ENCODE peak calls at places on chromosome 3, in four cellular contexts. One of them, this sample, is unnamed.

GRCh38 chr3:160006282-160007163 is 17.9 kb downstream of the IL12A start:
- DNase-seq in psoas muscle: no peak
- DNase-seq in heart right ventricle: peak
- DNase-seq in osteocyte: no peak
- DNase-seq in this sample: peak

GRCh38 chr3:191047930-191048329 is 151.1 kb upstream of the OSTN start:
- DNase-seq in psoas muscle: no peak
- DNase-seq in osteocyte: no peak
- DNase-seq in heart right ventricle: no peak
- DNase-seq in this sample: peak

GRCh38 chr3:21170964-21171363 is 580.0 kb downstream of the ZNF385D start:
- DNase-seq in osteocyte: no peak
- DNase-seq in heart right ventricle: no peak
- DNase-seq in psoas muscle: no peak
- DNase-seq in this sample: peak

GRCh38 chr3:40582401-40583027 is 57.8 kb downstream of the ZNF621 start:
- DNase-seq in osteocyte: no peak
- DNase-seq in heart right ventricle: no peak
- DNase-seq in psoas muscle: no peak
- DNase-seq in this sample: no peak

GRCh38 chr3:124832782-124833709 is 54.1 kb downstream of the ITGB5 start:
- DNase-seq in psoas muscle: no peak
- DNase-seq in heart right ventricle: no peak
- DNase-seq in osteocyte: no peak
- DNase-seq in this sample: peak

GRCh38 chr3:67655364-67656121 is 1.1 kb upstream of the SUCLG2 start:
- DNase-seq in heart right ventricle: no peak
- DNase-seq in psoas muscle: no peak
- DNase-seq in osteocyte: no peak
- DNase-seq in this sample: no peak

GRCh38 chr3:39809181-39809994 is at the start of gene MYRIP:
- DNase-seq in heart right ventricle: peak
- DNase-seq in psoas muscle: peak
- DNase-seq in osteocyte: no peak
- DNase-seq in this sample: no peak

GRCh38 chr3:132695006-132695405 is 27.2 kb downstream of the NPHP3 start:
- DNase-seq in osteocyte: no peak
- DNase-seq in psoas muscle: no peak
- DNase-seq in heart right ventricle: no peak
- DNase-seq in this sample: no peak

GRCh38 chr3:43872901-43873300 is 182.2 kb downstream of the ABHD5 start:
- DNase-seq in osteocyte: peak
- DNase-seq in heart right ventricle: no peak
- DNase-seq in psoas muscle: no peak
- DNase-seq in this sample: peak

GRCh38 chr3:156456771-156457224 is 98.1 kb downstream of the SSR3 start:
- DNase-seq in osteocyte: no peak
- DNase-seq in psoas muscle: no peak
- DNase-seq in heart right ventricle: no peak
- DNase-seq in this sample: no peak

GRCh38 chr3:104214937-104215336 is 1151.8 kb upstream of the ALCAM start:
- DNase-seq in psoas muscle: no peak
- DNase-seq in heart right ventricle: no peak
- DNase-seq in osteocyte: no peak
- DNase-seq in this sample: no peak

GRCh38 chr3:64143399-64144130 is 81.7 kb downstream of the PRICKLE2 start:
- DNase-seq in heart right ventricle: no peak
- DNase-seq in osteocyte: no peak
- DNase-seq in psoas muscle: no peak
- DNase-seq in this sample: peak

GRCh38 chr3:16329792-16330061 is 64.7 kb downstream of the OXNAD1 start:
- DNase-seq in osteocyte: peak
- DNase-seq in heart right ventricle: no peak
- DNase-seq in psoas muscle: no peak
- DNase-seq in this sample: no peak

GRCh38 chr3:179589143-179589542 is 15.3 kb downstream of the MRPL47 start:
- DNase-seq in osteocyte: no peak
- DNase-seq in psoas muscle: no peak
- DNase-seq in heart right ventricle: no peak
- DNase-seq in this sample: peak

GRCh38 chr3:50204804-50205718 is at the start of gene SLC38A3:
- DNase-seq in psoas muscle: no peak
- DNase-seq in heart right ventricle: no peak
- DNase-seq in osteocyte: no peak
- DNase-seq in this sample: no peak

GRCh38 chr3:141776376-141776775 is 13.2 kb downstream of the GRK7 start:
- DNase-seq in psoas muscle: no peak
- DNase-seq in osteocyte: no peak
- DNase-seq in heart right ventricle: no peak
- DNase-seq in this sample: no peak

GRCh38 chr3:25471081-25471768 is 43.2 kb downstream of the RARB start:
- DNase-seq in osteocyte: no peak
- DNase-seq in heart right ventricle: peak
- DNase-seq in psoas muscle: no peak
- DNase-seq in this sample: no peak

GRCh38 chr3:24145981-24146822 is 201.1 kb downstream of the NR1D2 start:
- DNase-seq in osteocyte: no peak
- DNase-seq in heart right ventricle: no peak
- DNase-seq in psoas muscle: no peak
- DNase-seq in this sample: peak

GRCh38 chr3:24154003-24154695 is 209.1 kb downstream of the NR1D2 start:
- DNase-seq in heart right ventricle: no peak
- DNase-seq in psoas muscle: no peak
- DNase-seq in osteocyte: no peak
- DNase-seq in this sample: no peak

GRCh38 chr3:24151595-24151994 is 206.5 kb downstream of the NR1D2 start:
- DNase-seq in psoas muscle: no peak
- DNase-seq in heart right ventricle: no peak
- DNase-seq in osteocyte: no peak
- DNase-seq in this sample: no peak

GRCh38 chr3:24145481-24145880 is 200.4 kb downstream of the NR1D2 start:
- DNase-seq in psoas muscle: no peak
- DNase-seq in osteocyte: no peak
- DNase-seq in heart right ventricle: no peak
- DNase-seq in this sample: peak

GRCh38 chr3:24149032-24149431 is 203.9 kb downstream of the NR1D2 start:
- DNase-seq in heart right ventricle: no peak
- DNase-seq in osteocyte: no peak
- DNase-seq in psoas muscle: no peak
- DNase-seq in this sample: no peak
- TF ChIP-seq CTCF in heart right ventricle: no peak
- TF ChIP-seq CTCF in osteocyte: peak
- TF ChIP-seq CTCF in psoas muscle: no peak
- TF ChIP-seq CTCF in this sample: peak

DNA sequence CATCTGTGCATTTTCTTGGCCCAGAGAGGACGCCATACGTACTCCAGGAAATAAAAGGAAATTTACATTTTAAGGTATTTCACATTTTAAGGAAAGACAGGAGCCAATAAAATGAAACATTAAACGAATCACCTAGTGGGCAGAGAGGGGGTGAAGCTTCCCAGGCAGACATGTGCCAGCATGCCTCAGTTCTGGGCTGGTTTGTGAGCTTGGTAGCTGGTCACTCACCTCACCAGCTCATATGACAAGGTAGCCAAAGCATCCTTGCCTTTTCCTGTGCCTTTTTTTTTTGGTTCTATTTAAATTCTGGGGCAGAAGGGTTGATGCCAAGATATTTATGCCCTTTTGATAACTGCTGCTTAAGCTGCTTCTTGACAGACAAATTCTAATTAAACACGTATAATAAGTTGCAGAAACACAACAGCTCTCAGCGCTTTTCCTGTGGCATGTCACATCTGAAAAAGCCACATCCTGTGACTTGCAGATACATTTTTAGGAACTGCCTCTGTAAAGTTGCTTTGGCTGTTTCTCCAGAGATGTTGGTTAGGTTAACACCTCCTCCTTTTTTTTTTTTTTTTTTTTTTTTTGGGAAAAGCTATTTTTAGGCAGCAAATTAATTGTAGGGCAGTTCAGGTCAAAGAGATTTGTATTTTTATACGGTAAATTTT is 218.6 kb downstream of the PDCD6IP start:
- DNase-seq in psoas muscle: no peak
- DNase-seq in osteocyte: no peak
- DNase-seq in heart right ventricle: no peak
- DNase-seq in this sample: no peak
- TF ChIP-seq CTCF in psoas muscle: no peak
- TF ChIP-seq CTCF in osteocyte: no peak
- TF ChIP-seq CTCF in heart right ventricle: no peak
- TF ChIP-seq CTCF in this sample: no peak

DNA sequence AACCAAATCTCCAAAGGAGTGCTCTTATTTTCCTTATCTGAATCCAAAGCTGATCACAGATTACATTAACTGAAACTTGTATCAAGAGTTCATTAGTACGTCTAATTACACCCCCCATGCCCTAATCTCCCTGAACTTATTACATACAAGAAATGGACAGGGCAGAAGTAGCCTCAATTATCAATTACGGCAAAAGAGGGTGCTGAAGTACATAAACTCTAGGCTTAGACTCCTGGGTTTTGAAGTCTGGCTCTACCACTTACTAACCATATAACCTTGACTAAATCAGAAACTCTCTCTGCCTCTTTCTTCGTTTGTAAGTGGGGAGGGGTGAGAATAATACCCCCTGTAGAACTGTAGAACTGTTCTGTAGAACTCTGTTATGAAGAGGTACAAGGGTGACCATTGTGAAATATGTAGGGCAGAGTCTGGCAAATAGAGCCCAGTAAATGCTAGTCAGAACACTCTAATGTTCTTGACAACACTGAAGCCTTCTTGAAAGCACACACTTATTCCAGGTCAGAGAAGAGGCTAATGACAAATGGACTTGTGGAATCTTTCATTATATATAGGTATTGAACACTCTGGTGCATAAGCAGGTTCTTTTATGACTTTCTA is 19.6 kb upstream of the OR5K4 start:
- DNase-seq in psoas muscle: no peak
- DNase-seq in heart right ventricle: no peak
- DNase-seq in osteocyte: no peak
- DNase-seq in this sample: peak
- TF ChIP-seq CTCF in psoas muscle: no peak
- TF ChIP-seq CTCF in heart right ventricle: no peak
- TF ChIP-seq CTCF in osteocyte: no peak
- TF ChIP-seq CTCF in this sample: peak

GRCh38 chr3:164393171-164393570 is 685.1 kb downstream of the SI start:
- DNase-seq in osteocyte: no peak
- DNase-seq in psoas muscle: no peak
- DNase-seq in heart right ventricle: no peak
- DNase-seq in this sample: no peak

GRCh38 chr3:164387236-164387635 is 691.1 kb downstream of the SI start:
- DNase-seq in heart right ventricle: no peak
- DNase-seq in osteocyte: no peak
- DNase-seq in psoas muscle: no peak
- DNase-seq in this sample: no peak

GRCh38 chr3:164390046-164390445 is 688.2 kb downstream of the SI start:
- DNase-seq in psoas muscle: no peak
- DNase-seq in osteocyte: no peak
- DNase-seq in heart right ventricle: no peak
- DNase-seq in this sample: no peak
- TF ChIP-seq CTCF in psoas muscle: peak
- TF ChIP-seq CTCF in osteocyte: peak
- TF ChIP-seq CTCF in heart right ventricle: no peak
- TF ChIP-seq CTCF in this sample: peak

GRCh38 chr3:197525706-197526105 is 30.1 kb downstream of the BDH1 start:
- DNase-seq in osteocyte: no peak
- DNase-seq in heart right ventricle: no peak
- DNase-seq in psoas muscle: no peak
- DNase-seq in this sample: peak
- TF ChIP-seq CTCF in osteocyte: peak
- TF ChIP-seq CTCF in heart right ventricle: no peak
- TF ChIP-seq CTCF in psoas muscle: no peak
- TF ChIP-seq CTCF in this sample: peak

GRCh38 chr3:57856675-57857074 is 100.6 kb downstream of the SLMAP start:
- DNase-seq in heart right ventricle: no peak
- DNase-seq in psoas muscle: no peak
- DNase-seq in osteocyte: no peak
- DNase-seq in this sample: peak
- TF ChIP-seq CTCF in heart right ventricle: peak
- TF ChIP-seq CTCF in psoas muscle: no peak
- TF ChIP-seq CTCF in osteocyte: no peak
- TF ChIP-seq CTCF in this sample: peak

DNA sequence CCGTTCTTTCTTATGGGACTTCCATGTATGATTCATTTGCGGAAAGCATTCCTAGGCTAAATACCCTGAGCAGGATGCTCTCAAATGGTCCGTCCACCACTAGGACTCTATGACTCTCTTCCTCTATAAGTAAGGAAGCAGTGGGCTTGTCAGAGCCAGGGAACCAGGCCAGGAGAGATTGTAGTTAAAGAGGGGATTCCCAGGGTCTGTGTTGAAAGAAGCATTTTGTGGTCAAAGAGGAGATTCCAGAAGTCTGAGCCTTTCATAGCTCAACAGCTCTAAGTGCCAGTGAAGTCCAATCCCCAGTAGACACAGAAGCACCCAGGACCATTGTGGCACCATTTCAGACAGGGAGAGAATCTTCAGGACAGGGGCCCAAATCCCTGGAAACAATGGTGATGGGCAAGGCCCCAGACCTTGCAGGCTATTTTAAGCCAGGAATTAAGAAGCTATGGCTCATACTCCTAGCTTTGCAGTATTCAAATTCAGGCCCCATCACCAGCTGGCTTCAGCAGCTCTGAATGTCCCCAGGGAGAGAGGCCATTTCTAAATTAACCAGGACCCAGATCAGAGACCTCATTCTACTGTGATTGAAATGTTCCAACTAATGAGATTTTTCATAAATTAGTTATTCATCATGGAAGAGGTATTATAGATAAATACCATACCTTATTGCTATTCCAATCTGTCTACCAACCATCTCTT is 81.7 kb downstream of the CD47 start:
- DNase-seq in heart right ventricle: no peak
- DNase-seq in psoas muscle: no peak
- DNase-seq in osteocyte: no peak
- DNase-seq in this sample: peak
- TF ChIP-seq CTCF in heart right ventricle: no peak
- TF ChIP-seq CTCF in psoas muscle: no peak
- TF ChIP-seq CTCF in osteocyte: no peak
- TF ChIP-seq CTCF in this sample: no peak

GRCh38 chr3:27325419-27325818 is 43.8 kb downstream of the NEK10 start:
- DNase-seq in osteocyte: no peak
- DNase-seq in heart right ventricle: no peak
- DNase-seq in psoas muscle: no peak
- DNase-seq in this sample: no peak
- TF ChIP-seq CTCF in osteocyte: peak
- TF ChIP-seq CTCF in heart right ventricle: no peak
- TF ChIP-seq CTCF in psoas muscle: no peak
- TF ChIP-seq CTCF in this sample: no peak

GRCh38 chr3:11159421-11159904 is 5.2 kb downstream of the HRH1 start:
- DNase-seq in heart right ventricle: no peak
- DNase-seq in psoas muscle: peak
- DNase-seq in osteocyte: no peak
- DNase-seq in this sample: peak
- TF ChIP-seq CTCF in heart right ventricle: no peak
- TF ChIP-seq CTCF in psoas muscle: no peak
- TF ChIP-seq CTCF in osteocyte: no peak
- TF ChIP-seq CTCF in this sample: peak